ENCODE peak calls at places on chromosome 5, in five cellular contexts. W is IMR-90, M is mesenchymal stem cell, L is H1, I is H9. D is an unnamed sample.

GRCh38 chr5:130000460-130000859 is 96.2 kb downstream of the CHSY3 start:
- DNase-seq in I (no peak), L (no peak), M (no peak), W (no peak), D (no peak)

GRCh38 chr5:169195601-169196000 is 105.3 kb downstream of the SLIT3 start:
- DNase-seq in I (no peak), M (no peak), L (no peak), W (no peak), D (no peak)

GRCh38 chr5:174523311-174524159 is 200.8 kb upstream of the MSX2 start:
- DNase-seq in W (no peak), L (no peak), I (no peak), M (no peak), D (no peak)

GRCh38 chr5:155082401-155082800 is 68.8 kb downstream of the KIF4B start:
- DNase-seq in I (no peak), L (no peak), W (peak), M (peak), D (no peak)

GRCh38 chr5:102152906-102153787 is 142.9 kb downstream of the SLCO4C1 start:
- DNase-seq in L (no peak), W (no peak), I (no peak), M (peak), D (peak)

GRCh38 chr5:41336471-41336870 is 123.1 kb upstream of the C6 start:
- DNase-seq in I (no peak), M (no peak), L (no peak), W (no peak), D (no peak)

GRCh38 chr5:114361724-114362196 is at the start of gene KCNN2:
- DNase-seq in L (no peak), I (peak), M (peak), W (peak), D (peak)

GRCh38 chr5:175822225-175822624 is 49.2 kb upstream of the CPLX2 start:
- DNase-seq in M (no peak), L (no peak), W (no peak), I (no peak), D (no peak)

GRCh38 chr5:112630246-112631009 is 107.3 kb upstream of the APC start:
- DNase-seq in I (no peak), W (peak), L (no peak), M (no peak), D (no peak)

GRCh38 chr5:102863764-102864560 is 108.9 kb downstream of the PAM start:
- DNase-seq in I (no peak), L (no peak), M (peak), W (peak), D (no peak)

GRCh38 chr5:151911011-151911410 is 13.6 kb downstream of the GLRA1 start:
- DNase-seq in M (no peak), W (no peak), I (no peak), L (no peak), D (no peak)

GRCh38 chr5:176629853-176630680 is at the start of the genes EIF4E1B and SNCB:
- DNase-seq in M (peak), L (peak), W (no peak), I (peak), D (peak)

GRCh38 chr5:138466058-138466899 is 1.0 kb downstream of the EGR1 start:
- DNase-seq in M (no peak), W (peak), I (no peak), L (no peak), D (no peak)

GRCh38 chr5:133056891-133057290 is 5.1 kb downstream of the HSPA4 start:
- DNase-seq in W (no peak), I (no peak), L (no peak), M (no peak), D (no peak)

GRCh38 chr5:171619196-171619595 is 166.4 kb upstream of the SMIM23 start:
- DNase-seq in W (no peak), M (no peak), L (no peak), I (no peak), D (no peak)

GRCh38 chr5:128566170-128566569 is 28.1 kb upstream of the FBN2 start:
- DNase-seq in I (no peak), M (no peak), W (no peak), L (no peak), D (no peak)

GRCh38 chr5:151553695-151554094 is 37.4 kb downstream of the FAT2 start:
- DNase-seq in M (no peak), L (no peak), W (no peak), I (no peak), D (no peak)

GRCh38 chr5:161757223-161757622 is 71.7 kb downstream of the GABRA6 start:
- DNase-seq in L (no peak), M (no peak), I (no peak), W (no peak), D (no peak)

GRCh38 chr5:124702442-124703024 is 43.9 kb downstream of the ZNF608 start:
- DNase-seq in M (no peak), I (no peak), W (no peak), L (no peak), D (no peak)

GRCh38 chr5:95993261-95993660 is 31.6 kb upstream of the ELL2 start:
- DNase-seq in L (no peak), W (no peak), M (no peak), I (no peak), D (no peak)

GRCh38 chr5:157464518-157465171 is 4.6 kb downstream of the NIPAL4 start:
- DNase-seq in W (peak), L (no peak), M (peak), I (no peak), D (no peak)

GRCh38 chr5:177474094-177474493 is 660 bp upstream of the DBN1 start:
- DNase-seq in I (no peak), L (no peak), M (peak), W (no peak), D (no peak)

GRCh38 chr5:17805426-17805825 is 171.2 kb downstream of the TAF11L14 start:
- DNase-seq in I (no peak), L (no peak), M (no peak), W (peak), D (no peak)

GRCh38 chr5:21685536-21685935 is 1167.6 kb downstream of the CDH12 start:
- DNase-seq in M (no peak), W (peak), I (no peak), L (no peak), D (no peak)

GRCh38 chr5:87872986-87873385 is 395.7 kb downstream of the TMEM161B start:
- DNase-seq in L (no peak), W (no peak), M (no peak), I (no peak), D (peak)

GRCh38 chr5:145825751-145826180 is 9.4 kb downstream of the PRELID2 start:
- DNase-seq in L (no peak), I (no peak), M (peak), W (peak), D (peak)

GRCh38 chr5:172159016-172159415 is 29.0 kb downstream of the STK10 start:
- DNase-seq in L (no peak), I (no peak), W (no peak), M (no peak), D (no peak)

GRCh38 chr5:80466669-80467485 is 21.0 kb upstream of the FAM151B start:
- DNase-seq in M (peak), W (peak), I (no peak), L (no peak), D (no peak)

GRCh38 chr5:159887050-159887449 is 29.2 kb upstream of the ADRA1B start:
- DNase-seq in M (no peak), W (peak), L (no peak), I (no peak), D (no peak)

GRCh38 chr5:130198927-130199326 is 294.7 kb downstream of the CHSY3 start:
- DNase-seq in L (no peak), M (peak), I (peak), W (no peak), D (no peak)

GRCh38 chr5:176711883-176712282 is 64.6 kb downstream of the TSPAN17 start:
- DNase-seq in M (no peak), W (no peak), I (no peak), L (no peak), D (no peak)

GRCh38 chr5:142946547-142947426 is 176.6 kb downstream of the ARHGAP26 start:
- DNase-seq in L (no peak), M (no peak), I (no peak), W (no peak), D (no peak)

GRCh38 chr5:180718810-180719453 is 20.9 kb downstream of the OR2Y1 start:
- DNase-seq in L (no peak), W (peak), I (no peak), M (peak), D (peak)

GRCh38 chr5:759111-759741 is 25.3 kb downstream of the ZDHHC11B start:
- DNase-seq in I (peak), L (no peak), W (no peak), M (peak), D (peak)
- H3K9ac ChIP-seq in I (no peak), L (no peak), W (no peak), M (peak), D (peak)

DNA sequence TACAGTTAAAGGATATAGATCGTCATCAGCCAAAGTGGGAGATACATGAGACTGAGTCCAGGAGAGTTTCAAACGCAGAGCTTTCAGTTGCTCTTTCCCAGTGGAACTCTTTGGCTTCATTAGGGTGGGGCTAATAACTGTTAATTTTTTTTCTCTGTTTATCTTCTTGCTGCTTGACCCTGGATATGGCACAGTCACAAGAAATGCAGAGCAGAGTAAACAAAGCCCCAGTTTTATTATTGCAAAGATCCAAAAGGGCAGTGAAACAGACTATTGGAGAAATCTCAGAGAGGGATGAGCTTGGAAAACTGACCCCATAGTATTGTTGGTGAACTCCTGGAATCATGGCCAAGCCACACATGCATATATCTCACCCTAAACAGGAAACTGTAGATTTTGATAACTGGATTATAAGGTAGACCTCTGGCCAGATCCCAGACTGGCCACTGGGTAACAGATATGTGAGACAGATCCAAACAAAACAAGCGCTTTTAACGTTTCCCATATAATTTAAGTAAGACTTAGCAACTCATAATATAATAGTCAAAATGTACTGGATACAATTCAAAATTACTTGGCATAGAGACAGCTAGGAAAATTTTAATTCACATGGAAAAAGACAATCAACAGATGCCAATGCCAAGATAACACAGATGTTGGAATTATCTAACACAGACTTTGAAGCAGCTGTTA is 263.4 kb upstream of the SEMA6A start:
- DNase-seq in M (no peak), I (no peak), W (no peak), L (no peak), D (no peak)
- H2BK15ac ChIP-seq in M (no peak), I (no peak), W (no peak), L (no peak), D (no peak)

DNA sequence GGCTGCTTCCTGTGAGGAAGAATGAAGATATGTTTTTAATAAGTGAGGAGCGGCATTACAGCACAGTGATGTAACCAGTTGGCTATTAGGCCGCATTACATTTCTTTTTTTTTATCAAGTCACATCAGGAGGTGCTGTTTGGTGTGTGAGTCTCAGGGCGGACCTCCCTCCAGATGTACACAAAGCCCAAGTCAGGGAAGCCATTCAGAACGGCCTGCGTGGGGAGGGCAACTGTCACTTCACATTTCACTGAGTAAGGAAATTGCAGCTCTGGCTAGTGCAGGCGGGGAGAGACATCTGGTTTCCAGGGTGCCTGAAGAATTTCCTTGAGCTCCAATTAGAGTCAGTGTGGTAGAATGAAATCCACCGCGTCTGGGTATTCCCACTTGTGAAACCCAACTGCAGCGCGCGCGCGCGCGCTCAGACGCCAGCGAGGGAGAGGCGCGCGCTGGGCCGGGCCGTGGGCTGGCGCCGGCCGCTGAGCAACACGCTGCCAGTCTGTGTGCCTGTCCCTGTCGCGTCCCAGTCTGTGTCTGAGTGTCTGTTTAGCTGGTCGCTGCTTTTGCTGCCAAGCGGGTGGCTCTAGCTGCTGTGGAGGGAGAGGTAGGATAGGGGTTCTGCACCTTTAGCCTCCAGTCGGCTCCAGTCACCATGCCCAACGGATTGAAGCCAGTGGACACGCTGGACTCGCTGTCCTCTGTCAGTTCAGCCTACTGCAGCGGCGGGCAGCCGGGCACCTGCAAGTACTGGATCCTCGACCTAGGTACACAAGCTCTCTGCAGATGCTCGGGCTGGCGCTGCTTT is 140.8 kb upstream of the OTULINL start:
- DNase-seq in M (peak), I (no peak), W (peak), L (no peak), D (peak)
- H2BK5ac ChIP-seq in M (peak), I (no peak), W (peak), L (no peak), D (peak)

GRCh38 chr5:36756089-36756488 is 120.5 kb upstream of the NIPBL start:
- DNase-seq in W (no peak), L (no peak), I (no peak), M (no peak), D (no peak)

GRCh38 chr5:36759117-36759516 is 117.5 kb upstream of the NIPBL start:
- DNase-seq in L (no peak), W (no peak), I (no peak), M (no peak), D (no peak)

GRCh38 chr5:36751881-36752280 is 124.7 kb upstream of the NIPBL start:
- DNase-seq in M (no peak), W (no peak), I (peak), L (no peak), D (no peak)

GRCh38 chr5:36755340-36755739 is 121.2 kb upstream of the NIPBL start:
- DNase-seq in I (no peak), M (no peak), W (no peak), L (no peak), D (no peak)

DNA sequence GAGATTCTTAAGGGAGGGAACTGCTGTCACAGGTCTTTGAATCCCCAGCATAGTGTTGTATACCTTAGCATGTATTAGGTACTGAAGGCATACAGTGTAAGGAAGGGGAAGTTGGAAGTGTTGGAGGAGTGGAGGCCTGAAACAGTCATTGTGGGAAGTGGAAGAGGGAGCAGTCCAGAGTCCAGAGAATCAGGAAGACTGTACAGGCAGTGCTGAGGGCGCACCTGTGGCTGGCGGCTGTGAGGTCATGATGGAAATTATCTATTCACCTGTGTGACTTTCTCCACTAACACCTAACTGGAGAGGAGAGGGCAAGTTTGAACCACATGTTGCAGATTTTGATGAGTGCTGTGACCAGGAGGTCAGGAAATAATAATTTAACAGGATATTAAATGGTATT is 119.7 kb upstream of the NIPBL start:
- DNase-seq in L (no peak), W (no peak), M (no peak), I (no peak), D (no peak)
- H3K9ac ChIP-seq in L (no peak), W (no peak), M (no peak), I (no peak), D (no peak)

GRCh38 chr5:131745594-131746175 is 51.1 kb downstream of the FNIP1 start:
- DNase-seq in L (no peak), W (peak), M (peak), I (no peak), D (no peak)

GRCh38 chr5:131745155-131745554 is 51.7 kb downstream of the FNIP1 start:
- DNase-seq in L (no peak), I (no peak), M (no peak), W (no peak), D (no peak)

GRCh38 chr5:131749138-131749537 is 47.7 kb downstream of the FNIP1 start:
- DNase-seq in M (peak), L (no peak), W (peak), I (no peak), D (no peak)

GRCh38 chr5:131746423-131746822 is 50.4 kb downstream of the FNIP1 start:
- DNase-seq in M (no peak), L (no peak), W (no peak), I (no peak), D (no peak)

GRCh38 chr5:131747180-131748105 is 49.4 kb downstream of the FNIP1 start:
- DNase-seq in L (no peak), I (no peak), W (peak), M (peak), D (no peak)
- H2BK15ac ChIP-seq in L (no peak), I (no peak), W (no peak), M (no peak), D (no peak)